ENCODE peak calls at places on chromosomes 3 and 15, in ten cellular contexts. R is amniotic stem cell; A is DMS153; H is adrenal gland; F is heart right ventricle; E is cardiac fibroblast; K is activated effector memory CD4-positive, alpha-beta T cell treated with Interleukin-2 at 50 U/mL for 16 hours; P is activated naive CD4-positive, alpha-beta T cell; W is Panc1; O is stimulated activated CD4-positive, alpha-beta T cell treated with anti-CD3 and anti-CD28 coated beads, Interleukin-1b, Interleukin-23, amount 100 ng/mL, for 24 hours. M is an unnamed sample.

GRCh38 chr3:18062289-18063025 is 320.0 kb upstream of the TBC1D5 start:
- DNase-seq in E (peak; percentile 66), K (no peak), A (no peak), H (peak; percentile 17), P (no peak), W (no peak), O (no peak), R (no peak), F (no peak), M (no peak)

GRCh38 chr3:121998030-121998580 is 23.9 kb downstream of the ILDR1 start:
- DNase-seq in K (no peak), O (no peak), A (no peak), W (no peak), E (peak; percentile 71), H (peak; percentile 33), P (no peak), F (no peak), R (no peak), M (no peak)

GRCh38 chr3:143329567-143330164 is 210.1 kb downstream of the CHST2 start:
- DNase-seq in F (peak; percentile 12), O (no peak), H (peak; percentile 18), E (no peak), W (no peak), P (no peak), K (no peak), A (no peak), R (no peak), M (no peak)

GRCh38 chr3:118936811-118937210 is 97.8 kb downstream of the IGSF11 start:
- DNase-seq in R (no peak), W (no peak), O (no peak), K (no peak), H (no peak), P (no peak), E (no peak), F (no peak), A (no peak), M (no peak)

GRCh38 chr3:45881031-45882022 is 5.0 kb upstream of the CCR9 start:
- DNase-seq in R (no peak), E (peak; percentile 31), K (peak; percentile 44), P (peak; percentile 6), H (no peak), F (no peak), W (no peak), O (no peak), A (no peak), M (no peak)

GRCh38 chr3:126956361-126956760 is 26.6 kb upstream of the PLXNA1 start:
- DNase-seq in F (no peak), W (no peak), H (no peak), A (no peak), R (no peak), K (no peak), E (no peak), P (no peak), O (no peak), M (no peak)

GRCh38 chr3:42731476-42732195 is 29.0 kb upstream of the HHATL start:
- DNase-seq in P (no peak), E (no peak), K (no peak), A (no peak), R (no peak), H (no peak), O (no peak), F (no peak), W (no peak), M (no peak)

GRCh38 chr3:185042357-185042756 is 110.5 kb downstream of the C3orf70 start:
- DNase-seq in R (no peak), E (no peak), H (no peak), P (no peak), F (no peak), A (no peak), W (no peak), K (no peak), O (no peak), M (no peak)

GRCh38 chr15:48993411-48993810 is 29.7 kb upstream of the SHC4 start:
- DNase-seq in E (no peak), R (no peak), P (no peak), O (no peak), F (no peak), A (no peak), W (no peak), K (no peak), H (no peak), M (no peak)

GRCh38 chr15:96349034-96349932 is 18.8 kb downstream of the NR2F2 start:
- DNase-seq in E (peak; percentile 59), W (no peak), K (no peak), F (no peak), A (no peak), P (no peak), H (no peak), R (no peak), O (no peak), M (no peak)

GRCh38 chr3:38575279-38575843 is 74.1 kb downstream of the SCN5A start:
- DNase-seq in K (no peak), A (no peak), E (no peak), F (no peak), O (no peak), P (no peak), H (no peak), W (no peak), R (no peak), M (no peak)

GRCh38 chr15:90947577-90948357 is 6.9 kb upstream of the RCCD1 start:
- DNase-seq in F (no peak), O (no peak), P (no peak), R (no peak), A (no peak), H (no peak), K (no peak), E (no peak), W (no peak), M (no peak)

GRCh38 chr15:51286816-51287215 is 51.6 kb downstream of the CYP19A1 start:
- DNase-seq in R (no peak), F (no peak), E (peak; percentile 20), W (no peak), H (no peak), O (no peak), K (no peak), A (no peak), P (no peak), M (no peak)

GRCh38 chr3:17850448-17850847 is 108.0 kb upstream of the TBC1D5 start:
- DNase-seq in E (peak; percentile 6), O (no peak), W (no peak), P (no peak), A (no peak), R (no peak), K (no peak), F (no peak), H (no peak), M (no peak)

GRCh38 chr15:23538657-23539056 is 26.8 kb upstream of the MKRN3 start:
- DNase-seq in O (no peak), F (no peak), H (no peak), W (no peak), P (no peak), E (no peak), A (no peak), R (no peak), K (no peak), M (no peak)

GRCh38 chr3:119937229-119937628 is 155.3 kb downstream of the NR1I2 start:
- DNase-seq in P (no peak), A (no peak), F (no peak), E (no peak), K (no peak), H (no peak), W (no peak), R (no peak), O (peak; percentile 43), M (no peak)

GRCh38 chr3:1404270-1404669 is 311.4 kb downstream of the CNTN6 start:
- DNase-seq in E (peak; percentile 1), H (peak; percentile 15), A (peak; percentile 5), O (no peak), P (no peak), K (no peak), F (no peak), W (no peak), R (no peak), M (peak; percentile 2)

GRCh38 chr15:100762913-100763627 is 116.6 kb upstream of the ALDH1A3 start:
- DNase-seq in A (no peak), W (no peak), R (no peak), P (no peak), H (no peak), E (no peak), F (no peak), O (no peak), K (no peak), M (no peak)

GRCh38 chr3:196666001-196666867 is 26.7 kb downstream of the NRROS start:
- DNase-seq in K (no peak), R (no peak), P (no peak), H (no peak), A (peak; percentile 91), F (no peak), W (peak; percentile 89), O (no peak), E (peak; percentile 72), M (peak; percentile 17)

GRCh38 chr15:90930861-90931629 is 1.3 kb downstream of the HDDC3 start:
- DNase-seq in P (no peak), E (peak; percentile 26), W (no peak), O (no peak), F (no peak), H (peak; percentile 72), K (no peak), R (no peak), A (no peak), M (no peak)

M was measured in NCI-H1092.